ENCODE peak calls at places on chromosomes 11 and 22, in eight cellular contexts. V is lower lobe of right lung, H is H1, U is fibroblast of lung, Y is cardiac muscle cell, F is mammary epithelial cell, J is neural progenitor cell, A is psoas muscle. K is an unnamed sample.
A peak's percentile ranks its signal among the peaks of the same experiment; 100 is the strongest.

GRCh38 chr22:30286813-30287625 is 2.3 kb downstream of the CASTOR1 start:
- DNase-seq in H (peak; percentile 67), A (peak; percentile 82), U (peak; percentile 38), Y (peak; percentile 62), J (peak; percentile 74), F (peak; percentile 38), V (peak; percentile 88), K (peak; percentile 85)

GRCh38 chr11:57251491-57252104 is 14.5 kb upstream of the APLNR start:
- DNase-seq in V (no peak), U (peak; percentile 39), A (no peak), Y (peak; percentile 15), H (no peak), J (no peak), F (no peak), K (no peak)

GRCh38 chr11:66334605-66335442 is 1.4 kb downstream of the RIN1 start:
- DNase-seq in F (no peak), V (peak; percentile 55), A (peak; percentile 56), J (no peak), Y (no peak), H (no peak), U (no peak), K (no peak)

GRCh38 chr11:28447226-28447625 is 339.0 kb downstream of the METTL15 start:
- DNase-seq in Y (no peak), F (no peak), H (no peak), U (peak; percentile 7), A (no peak), J (no peak), V (no peak), K (no peak)

GRCh38 chr11:119697445-119697844 is 31.6 kb downstream of the NECTIN1 start:
- DNase-seq in U (no peak), A (no peak), Y (no peak), J (no peak), H (no peak), F (no peak), V (no peak), K (no peak)

GRCh38 chr22:25069758-25070461 is 117.4 kb downstream of the KIAA1671 start:
- DNase-seq in F (no peak), Y (peak; percentile 46), V (no peak), J (no peak), H (no peak), U (no peak), A (peak; percentile 76), K (peak; percentile 16)

GRCh38 chr11:60625262-60625661 is 74.2 kb upstream of the MS4A8 start:
- DNase-seq in F (peak; percentile 25), U (peak; percentile 28), Y (peak; percentile 39), J (peak; percentile 49), A (no peak), V (no peak), H (peak; percentile 9), K (peak; percentile 20)

GRCh38 chr11:130908061-130908460 is 8.2 kb downstream of the SNX19 start:
- DNase-seq in J (no peak), A (no peak), V (no peak), F (no peak), U (no peak), H (no peak), Y (no peak), K (no peak)

GRCh38 chr11:67507242-67507890 is 596 bp downstream of the CDK2AP2 start:
- DNase-seq in U (no peak), F (no peak), V (no peak), J (peak; percentile 83), Y (no peak), A (no peak), H (peak; percentile 54), K (no peak)

GRCh38 chr22:19128946-19129727 is 2.0 kb upstream of the TSSK2 start:
- DNase-seq in V (no peak), Y (no peak), F (no peak), U (no peak), A (no peak), J (no peak), H (no peak), K (no peak)

GRCh38 chr11:1878134-1879031 is 13.3 kb downstream of the PRR33 start:
- DNase-seq in J (no peak), A (peak; percentile 66), V (peak; percentile 37), U (no peak), Y (no peak), F (no peak), H (no peak), K (no peak)

GRCh38 chr11:46554205-46555162 is 39.3 kb downstream of the AMBRA1 start:
- DNase-seq in H (no peak), Y (no peak), U (peak; percentile 85), F (peak; percentile 84), V (no peak), A (no peak), J (peak; percentile 51), K (no peak)

GRCh38 chr22:49583341-49583740 is 244.3 kb downstream of the BRD1 start:
- DNase-seq in F (no peak), A (no peak), V (no peak), Y (no peak), H (no peak), U (no peak), J (no peak), K (no peak)

GRCh38 chr11:86499723-86500129 is 125.0 kb downstream of the CCDC81 start:
- DNase-seq in U (no peak), H (no peak), Y (no peak), V (no peak), F (no peak), J (no peak), A (no peak), K (no peak)

GRCh38 chr22:42648368-42649260 is 578 bp downstream of the CYB5R3 start:
- DNase-seq in F (peak; percentile 51), J (no peak), Y (no peak), A (peak; percentile 82), U (peak; percentile 38), H (no peak), V (peak; percentile 80), K (peak; percentile 35)

GRCh38 chr22:29263791-29264216 is 4.0 kb downstream of the RHBDD3 start:
- DNase-seq in H (no peak), Y (no peak), A (no peak), F (no peak), J (no peak), U (no peak), V (no peak), K (no peak)

GRCh38 chr11:123797065-123797940 is 8.8 kb downstream of the OR6M1 start:
- DNase-seq in V (no peak), F (no peak), Y (no peak), U (no peak), A (no peak), J (no peak), H (no peak), K (peak; percentile 81)

GRCh38 chr11:1767399-1768140 is 3.8 kb upstream of the CTSD start:
- DNase-seq in H (no peak), U (no peak), F (no peak), Y (no peak), A (peak; percentile 44), V (no peak), J (no peak), K (no peak)

GRCh38 chr11:43947003-43947500 is 4.6 kb downstream of the C11orf96 start:
- DNase-seq in F (peak; percentile 14), A (no peak), Y (peak; percentile 52), U (no peak), H (no peak), J (peak; percentile 58), V (no peak), K (peak; percentile 51)

GRCh38 chr11:12963051-12963450 is 46.1 kb upstream of the RASSF10 start:
- DNase-seq in H (no peak), A (no peak), F (no peak), U (no peak), J (peak; percentile 7), V (no peak), Y (no peak), K (peak; percentile 14)

GRCh38 chr22:31339148-31339832 is 6.9 kb downstream of the PATZ1 start:
- DNase-seq in J (no peak), F (no peak), Y (no peak), H (no peak), V (no peak), U (no peak), A (no peak), K (no peak)
- H3K36me3 ChIP-seq in J (no peaks in the 10 kb centered on the region), F (no peaks in the 10 kb centered on the region), Y (peaks cover 27% of the 10 kb centered on the region), H (peaks cover 40% of the 10 kb centered on the region), V (peaks cover 78% of the 10 kb centered on the region), U (peaks cover 17% of the 10 kb centered on the region), A (peaks cover 2% of the 10 kb centered on the region), K (peaks cover 90% of the 10 kb centered on the region)

GRCh38 chr11:126265801-126266200 is 2.9 kb downstream of the SRPRA start:
- DNase-seq in H (no peak), V (no peak), A (no peak), J (no peak), U (peak; percentile 9), Y (no peak), F (no peak), K (no peak)
- TF ChIP-seq CTCF in H (no peak), V (no peak), A (peak; percentile 11), J (no peak), U (no peak), Y (no peak), F (no peak), K (no peak)

DNA sequence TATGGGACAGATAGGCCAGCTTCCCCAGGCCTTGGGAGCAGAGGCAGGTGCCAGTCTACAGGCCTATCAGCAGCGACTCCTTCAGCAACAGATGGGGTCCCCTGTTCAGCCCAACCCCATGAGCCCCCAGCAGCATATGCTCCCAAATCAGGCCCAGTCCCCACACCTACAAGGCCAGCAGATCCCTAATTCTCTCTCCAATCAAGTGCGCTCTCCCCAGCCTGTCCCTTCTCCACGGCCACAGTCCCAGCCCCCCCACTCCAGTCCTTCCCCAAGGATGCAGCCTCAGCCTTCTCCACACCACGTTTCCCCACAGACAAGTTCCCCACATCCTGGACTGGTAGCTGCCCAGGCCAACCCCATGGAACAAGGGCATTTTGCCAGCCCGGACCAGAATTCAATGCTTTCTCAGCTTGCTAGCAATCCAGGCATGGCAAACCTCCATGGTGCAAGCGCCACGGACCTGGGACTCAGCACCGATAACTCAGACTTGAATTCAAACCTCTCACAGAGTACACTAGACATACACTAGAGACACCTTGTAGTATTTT is 26.6 kb upstream of the L3MBTL2 start:
- DNase-seq in F (no peak), J (no peak), H (no peak), U (no peak), Y (no peak), V (no peak), A (peak; percentile 82), K (no peak)
- H3K36me3 ChIP-seq in F (peaks cover 25% of the 10 kb centered on the region), J (peaks cover 21% of the 10 kb centered on the region), H (peaks cover 46% of the 10 kb centered on the region), U (peaks cover 25% of the 10 kb centered on the region), Y (peaks cover 46% of the 10 kb centered on the region), V (peaks cover 66% of the 10 kb centered on the region), A (peaks cover 2% of the 10 kb centered on the region), K (peaks cover 55% of the 10 kb centered on the region)

DNA sequence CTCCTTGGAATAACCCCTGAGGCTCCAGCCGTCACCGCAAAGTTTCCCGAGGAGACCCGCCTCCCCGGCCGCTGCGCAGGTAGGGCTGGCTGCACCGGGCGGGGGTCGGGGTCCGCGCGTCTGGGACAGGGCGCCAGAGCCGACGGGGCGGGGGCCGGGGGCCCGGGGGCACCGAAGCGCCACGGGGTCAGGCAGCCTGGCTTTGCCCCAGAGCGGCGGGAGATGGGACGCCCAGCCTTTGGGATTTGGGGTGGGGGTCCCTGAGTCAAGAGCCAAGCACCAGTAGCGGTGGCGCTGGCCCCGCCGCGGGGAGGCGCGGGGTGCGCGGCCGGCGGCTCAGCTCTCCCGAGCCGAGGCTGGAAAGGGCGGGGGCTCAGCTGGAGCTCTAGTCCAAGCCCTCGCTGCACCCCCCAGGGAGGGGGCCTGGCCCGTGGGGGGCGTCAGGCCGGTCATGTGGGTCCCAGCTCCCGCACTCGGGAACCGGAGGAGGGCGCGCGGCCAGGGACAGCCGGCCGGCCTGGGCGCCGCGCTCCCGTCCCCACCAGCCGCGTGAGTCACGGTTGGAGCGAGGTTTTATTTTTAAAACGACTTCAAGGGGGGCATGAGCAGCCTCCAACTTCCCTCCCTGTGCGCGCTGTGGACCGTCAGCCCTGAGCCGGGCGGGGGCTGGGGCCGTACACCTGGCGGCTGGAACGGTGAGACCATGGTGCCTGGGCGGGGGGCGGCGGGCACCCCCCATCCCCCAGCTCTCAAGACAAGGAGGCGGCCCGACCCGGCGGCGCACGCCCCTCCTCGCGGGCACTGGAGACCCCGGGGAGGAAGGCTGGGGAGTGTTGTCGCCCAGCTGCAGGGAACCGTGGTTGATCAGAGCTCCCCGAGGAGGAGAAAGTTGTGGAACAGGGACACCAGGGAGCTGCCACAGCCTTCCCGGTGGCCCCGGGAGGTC is 623 bp downstream of the FLRT1 start:
- DNase-seq in H (no peak), V (no peak), J (peak; percentile 52), U (peak; percentile 27), Y (peak; percentile 54), A (peak; percentile 85), F (peak; percentile 16), K (peak; percentile 30)
- TF ChIP-seq CTCF in H (no peak), V (no peak), J (no peak), U (no peak), Y (peak; percentile 19), A (no peak), F (no peak), K (no peak)